ENCODE peak calls at places on chromosomes 13 and 19, in seven cellular contexts. One of them, this sample, is unnamed.

GRCh38 chr13:72970956-72971355 is 87.8 kb upstream of the KLF5 start:
- DNase-seq in GM18507: no peak
- DNase-seq in activated CD4-positive, alpha-beta T cell treated with anti-CD3 and anti-CD28 coated beads, Interleukin-2, amount 50 U/mL, for 1 hour: no peak
- DNase-seq in Caco-2: no peak
- DNase-seq in astrocyte: peak
- DNase-seq in myocyte: peak
- DNase-seq in iris pigment epithelial cell: peak
- DNase-seq in this sample: peak

GRCh38 chr19:19531951-19532805 is 3.5 kb downstream of the YJEFN3 start:
- DNase-seq in GM18507: peak
- DNase-seq in activated CD4-positive, alpha-beta T cell treated with anti-CD3 and anti-CD28 coated beads, Interleukin-2, amount 50 U/mL, for 1 hour: peak
- DNase-seq in Caco-2: peak
- DNase-seq in astrocyte: no peak
- DNase-seq in myocyte: peak
- DNase-seq in iris pigment epithelial cell: peak
- DNase-seq in this sample: peak

GRCh38 chr13:20558982-20559381 is 8.0 kb upstream of the IFT88 start:
- DNase-seq in GM18507: no peak
- DNase-seq in activated CD4-positive, alpha-beta T cell treated with anti-CD3 and anti-CD28 coated beads, Interleukin-2, amount 50 U/mL, for 1 hour: no peak
- DNase-seq in Caco-2: no peak
- DNase-seq in astrocyte: no peak
- DNase-seq in myocyte: peak
- DNase-seq in iris pigment epithelial cell: no peak
- DNase-seq in this sample: no peak

GRCh38 chr19:4803736-4804695 is 12.5 kb downstream of the FEM1A start:
- DNase-seq in GM18507: peak
- DNase-seq in activated CD4-positive, alpha-beta T cell treated with anti-CD3 and anti-CD28 coated beads, Interleukin-2, amount 50 U/mL, for 1 hour: peak
- DNase-seq in Caco-2: peak
- DNase-seq in astrocyte: peak
- DNase-seq in myocyte: peak
- DNase-seq in iris pigment epithelial cell: peak
- DNase-seq in this sample: peak

GRCh38 chr19:33434886-33435705 is 61.6 kb downstream of the CEBPG start:
- DNase-seq in GM18507: no peak
- DNase-seq in activated CD4-positive, alpha-beta T cell treated with anti-CD3 and anti-CD28 coated beads, Interleukin-2, amount 50 U/mL, for 1 hour: no peak
- DNase-seq in Caco-2: peak
- DNase-seq in astrocyte: peak
- DNase-seq in myocyte: peak
- DNase-seq in iris pigment epithelial cell: peak
- DNase-seq in this sample: peak

GRCh38 chr13:71244181-71244580 is 622.8 kb downstream of the DACH1 start:
- DNase-seq in GM18507: no peak
- DNase-seq in activated CD4-positive, alpha-beta T cell treated with anti-CD3 and anti-CD28 coated beads, Interleukin-2, amount 50 U/mL, for 1 hour: no peak
- DNase-seq in Caco-2: no peak
- DNase-seq in astrocyte: no peak
- DNase-seq in myocyte: no peak
- DNase-seq in iris pigment epithelial cell: no peak
- DNase-seq in this sample: no peak

GRCh38 chr19:7829162-7829520 is 877 bp upstream of the EVI5L start:
- DNase-seq in GM18507: no peak
- DNase-seq in activated CD4-positive, alpha-beta T cell treated with anti-CD3 and anti-CD28 coated beads, Interleukin-2, amount 50 U/mL, for 1 hour: no peak
- DNase-seq in Caco-2: no peak
- DNase-seq in astrocyte: no peak
- DNase-seq in myocyte: no peak
- DNase-seq in iris pigment epithelial cell: no peak
- DNase-seq in this sample: no peak

GRCh38 chr13:76882431-76882830 is 3.8 kb downstream of the KCTD12 start:
- DNase-seq in GM18507: no peak
- DNase-seq in activated CD4-positive, alpha-beta T cell treated with anti-CD3 and anti-CD28 coated beads, Interleukin-2, amount 50 U/mL, for 1 hour: no peak
- DNase-seq in Caco-2: no peak
- DNase-seq in astrocyte: peak
- DNase-seq in myocyte: peak
- DNase-seq in iris pigment epithelial cell: peak
- DNase-seq in this sample: no peak

GRCh38 chr19:1470864-1471513 is 8.0 kb downstream of the C19orf25 start:
- DNase-seq in GM18507: no peak
- DNase-seq in activated CD4-positive, alpha-beta T cell treated with anti-CD3 and anti-CD28 coated beads, Interleukin-2, amount 50 U/mL, for 1 hour: no peak
- DNase-seq in Caco-2: peak
- DNase-seq in astrocyte: no peak
- DNase-seq in myocyte: no peak
- DNase-seq in iris pigment epithelial cell: no peak
- DNase-seq in this sample: peak

GRCh38 chr13:25301347-25302113 is at the start of gene NUP58:
- DNase-seq in GM18507: peak
- DNase-seq in activated CD4-positive, alpha-beta T cell treated with anti-CD3 and anti-CD28 coated beads, Interleukin-2, amount 50 U/mL, for 1 hour: peak
- DNase-seq in Caco-2: peak
- DNase-seq in astrocyte: peak
- DNase-seq in myocyte: peak
- DNase-seq in iris pigment epithelial cell: peak
- DNase-seq in this sample: peak

GRCh38 chr13:43232866-43233265 is 209.5 kb downstream of the DNAJC15 start:
- DNase-seq in GM18507: no peak
- DNase-seq in activated CD4-positive, alpha-beta T cell treated with anti-CD3 and anti-CD28 coated beads, Interleukin-2, amount 50 U/mL, for 1 hour: no peak
- DNase-seq in Caco-2: no peak
- DNase-seq in astrocyte: peak
- DNase-seq in myocyte: no peak
- DNase-seq in iris pigment epithelial cell: peak
- DNase-seq in this sample: peak

GRCh38 chr13:27053902-27054595 is 117.6 kb downstream of the USP12 start:
- DNase-seq in GM18507: no peak
- DNase-seq in activated CD4-positive, alpha-beta T cell treated with anti-CD3 and anti-CD28 coated beads, Interleukin-2, amount 50 U/mL, for 1 hour: no peak
- DNase-seq in Caco-2: no peak
- DNase-seq in astrocyte: peak
- DNase-seq in myocyte: peak
- DNase-seq in iris pigment epithelial cell: peak
- DNase-seq in this sample: peak

GRCh38 chr13:78197231-78197630 is 278.6 kb upstream of the EDNRB start:
- DNase-seq in GM18507: no peak
- DNase-seq in activated CD4-positive, alpha-beta T cell treated with anti-CD3 and anti-CD28 coated beads, Interleukin-2, amount 50 U/mL, for 1 hour: no peak
- DNase-seq in Caco-2: no peak
- DNase-seq in astrocyte: no peak
- DNase-seq in myocyte: no peak
- DNase-seq in iris pigment epithelial cell: no peak
- DNase-seq in this sample: peak

GRCh38 chr19:52336117-52336811 is at the start of gene ZNF610:
- DNase-seq in GM18507: peak
- DNase-seq in activated CD4-positive, alpha-beta T cell treated with anti-CD3 and anti-CD28 coated beads, Interleukin-2, amount 50 U/mL, for 1 hour: peak
- DNase-seq in Caco-2: peak
- DNase-seq in astrocyte: peak
- DNase-seq in myocyte: peak
- DNase-seq in iris pigment epithelial cell: peak
- DNase-seq in this sample: peak

GRCh38 chr13:24745516-24745860 is 18.5 kb upstream of the RNF17 start:
- DNase-seq in GM18507: no peak
- DNase-seq in activated CD4-positive, alpha-beta T cell treated with anti-CD3 and anti-CD28 coated beads, Interleukin-2, amount 50 U/mL, for 1 hour: no peak
- DNase-seq in Caco-2: no peak
- DNase-seq in astrocyte: no peak
- DNase-seq in myocyte: no peak
- DNase-seq in iris pigment epithelial cell: no peak
- DNase-seq in this sample: no peak

GRCh38 chr13:50838031-50838430 is 5.5 kb downstream of the DLEU7 start:
- DNase-seq in GM18507: no peak
- DNase-seq in activated CD4-positive, alpha-beta T cell treated with anti-CD3 and anti-CD28 coated beads, Interleukin-2, amount 50 U/mL, for 1 hour: no peak
- DNase-seq in Caco-2: no peak
- DNase-seq in astrocyte: no peak
- DNase-seq in myocyte: no peak
- DNase-seq in iris pigment epithelial cell: no peak
- DNase-seq in this sample: no peak

GRCh38 chr19:55352040-55352439 is 2.5 kb downstream of the COX6B2 start:
- DNase-seq in GM18507: no peak
- DNase-seq in activated CD4-positive, alpha-beta T cell treated with anti-CD3 and anti-CD28 coated beads, Interleukin-2, amount 50 U/mL, for 1 hour: no peak
- DNase-seq in Caco-2: no peak
- DNase-seq in astrocyte: no peak
- DNase-seq in myocyte: no peak
- DNase-seq in iris pigment epithelial cell: no peak
- DNase-seq in this sample: peak

GRCh38 chr19:50190439-50190891 is 13.0 kb upstream of the MYH14 start:
- DNase-seq in GM18507: no peak
- DNase-seq in activated CD4-positive, alpha-beta T cell treated with anti-CD3 and anti-CD28 coated beads, Interleukin-2, amount 50 U/mL, for 1 hour: no peak
- DNase-seq in Caco-2: no peak
- DNase-seq in astrocyte: no peak
- DNase-seq in myocyte: no peak
- DNase-seq in iris pigment epithelial cell: no peak
- DNase-seq in this sample: no peak

GRCh38 chr19:3025516-3025890 is 3.6 kb downstream of the TLE2 start:
- DNase-seq in GM18507: no peak
- DNase-seq in activated CD4-positive, alpha-beta T cell treated with anti-CD3 and anti-CD28 coated beads, Interleukin-2, amount 50 U/mL, for 1 hour: no peak
- DNase-seq in Caco-2: no peak
- DNase-seq in astrocyte: no peak
- DNase-seq in myocyte: no peak
- DNase-seq in iris pigment epithelial cell: no peak
- DNase-seq in this sample: no peak

GRCh38 chr19:40974633-40975037 is 16.4 kb upstream of the CYP2B6 start:
- DNase-seq in GM18507: peak
- DNase-seq in activated CD4-positive, alpha-beta T cell treated with anti-CD3 and anti-CD28 coated beads, Interleukin-2, amount 50 U/mL, for 1 hour: peak
- DNase-seq in Caco-2: peak
- DNase-seq in astrocyte: peak
- DNase-seq in myocyte: peak
- DNase-seq in iris pigment epithelial cell: peak
- DNase-seq in this sample: peak

GRCh38 chr13:111006508-111007031 is 91.7 kb upstream of the ANKRD10 start:
- DNase-seq in GM18507: no peak
- DNase-seq in activated CD4-positive, alpha-beta T cell treated with anti-CD3 and anti-CD28 coated beads, Interleukin-2, amount 50 U/mL, for 1 hour: no peak
- DNase-seq in Caco-2: no peak
- DNase-seq in astrocyte: peak
- DNase-seq in myocyte: peak
- DNase-seq in iris pigment epithelial cell: peak
- DNase-seq in this sample: peak

GRCh38 chr13:110017379-110017778 is 231.0 kb upstream of the IRS2 start:
- DNase-seq in GM18507: no peak
- DNase-seq in activated CD4-positive, alpha-beta T cell treated with anti-CD3 and anti-CD28 coated beads, Interleukin-2, amount 50 U/mL, for 1 hour: no peak
- DNase-seq in Caco-2: peak
- DNase-seq in astrocyte: peak
- DNase-seq in myocyte: peak
- DNase-seq in iris pigment epithelial cell: peak
- DNase-seq in this sample: peak

GRCh38 chr13:26047040-26047439 is 4.8 kb downstream of the SHISA2 start:
- DNase-seq in GM18507: no peak
- DNase-seq in activated CD4-positive, alpha-beta T cell treated with anti-CD3 and anti-CD28 coated beads, Interleukin-2, amount 50 U/mL, for 1 hour: no peak
- DNase-seq in Caco-2: no peak
- DNase-seq in astrocyte: no peak
- DNase-seq in myocyte: no peak
- DNase-seq in iris pigment epithelial cell: no peak
- DNase-seq in this sample: no peak

GRCh38 chr19:13162749-13163608 is 12.8 kb downstream of the IER2 start:
- DNase-seq in GM18507: no peak
- DNase-seq in activated CD4-positive, alpha-beta T cell treated with anti-CD3 and anti-CD28 coated beads, Interleukin-2, amount 50 U/mL, for 1 hour: peak
- DNase-seq in Caco-2: peak
- DNase-seq in astrocyte: peak
- DNase-seq in myocyte: peak
- DNase-seq in iris pigment epithelial cell: peak
- DNase-seq in this sample: peak

GRCh38 chr19:16249826-16250434 is 52.2 kb downstream of the AP1M1 start:
- DNase-seq in GM18507: no peak
- DNase-seq in activated CD4-positive, alpha-beta T cell treated with anti-CD3 and anti-CD28 coated beads, Interleukin-2, amount 50 U/mL, for 1 hour: no peak
- DNase-seq in Caco-2: no peak
- DNase-seq in astrocyte: peak
- DNase-seq in myocyte: no peak
- DNase-seq in iris pigment epithelial cell: peak
- DNase-seq in this sample: no peak

GRCh38 chr19:42512743-42513304 is 15.5 kb downstream of the CEACAM1 start:
- DNase-seq in GM18507: peak
- DNase-seq in activated CD4-positive, alpha-beta T cell treated with anti-CD3 and anti-CD28 coated beads, Interleukin-2, amount 50 U/mL, for 1 hour: no peak
- DNase-seq in Caco-2: no peak
- DNase-seq in astrocyte: no peak
- DNase-seq in myocyte: no peak
- DNase-seq in iris pigment epithelial cell: no peak
- DNase-seq in this sample: no peak

This sample was measured in epithelial cell of esophagus.